ENCODE peak calls at places on chromosomes 7 and 10, in eight cellular contexts. A is stimulated activated CD4-positive, alpha-beta T cell treated with anti-CD3 and anti-CD28 coated beads, Interleukin-4, amount 100 ng/mL, for 4 hours; E is nephron progenitor cell; Q is T follicular helper cell; U is substantia nigra; Y is ELR; L is activated CD4-positive, alpha-beta T cell treated with anti-CD3 and anti-CD28 coated beads, Interleukin-2, amount 10 ng/mL, durations not matched to agents 7 days and 5 days; C is NCI-H2029 treated with DMSO at 0.1 percent for 48 hours. S is an unnamed sample.

GRCh38 chr10:124004372-124004928 is 88.9 kb downstream of the CHST15 start:
- DNase-seq in U (no peak), Y (no peak), E (no peak), A (no peak), Q (no peak), L (no peak), C (no peak), S (no peak)

GRCh38 chr7:44277851-44278250 is 47.5 kb downstream of the CAMK2B start:
- DNase-seq in U (no peak), E (peak; percentile 1), C (no peak), Q (no peak), Y (no peak), A (no peak), L (no peak), S (no peak)

GRCh38 chr10:117334921-117335320 is 40.3 kb downstream of the PDZD8 start:
- DNase-seq in U (no peak), Q (no peak), E (no peak), L (no peak), C (no peak), Y (no peak), A (no peak), S (no peak)

GRCh38 chr7:93011351-93012294 is 106.2 kb downstream of the SAMD9 start:
- DNase-seq in Y (peak; percentile 95), U (no peak), A (no peak), E (no peak), Q (no peak), C (no peak), L (no peak), S (peak; percentile 51)

GRCh38 chr10:77297370-77297692 is 340.3 kb downstream of the KCNMA1 start:
- DNase-seq in Q (no peak), L (no peak), A (no peak), U (no peak), C (no peak), E (no peak), Y (peak; percentile 64), S (no peak)

GRCh38 chr10:80187465-80188409 is 17.6 kb downstream of the ANXA11 start:
- DNase-seq in C (peak; percentile 66), A (peak; percentile 33), U (no peak), L (peak; percentile 93), Y (no peak), Q (peak; percentile 81), E (no peak), S (peak; percentile 17)

GRCh38 chr10:108545921-108546320 is 1377.4 kb downstream of the XPNPEP1 start:
- DNase-seq in Q (no peak), L (no peak), Y (no peak), C (no peak), E (no peak), A (no peak), U (no peak), S (no peak)

GRCh38 chr10:47049906-47050305 is 138.7 kb downstream of the PTPN20 start:
- DNase-seq in E (no peak), L (no peak), Q (no peak), A (no peak), Y (no peak), C (no peak), U (no peak), S (no peak)

GRCh38 chr7:82257118-82257695 is 186.4 kb downstream of the CACNA2D1 start:
- DNase-seq in U (no peak), A (no peak), L (no peak), C (no peak), Y (no peak), Q (no peak), E (no peak), S (no peak)

GRCh38 chr10:102401735-102402511 is 6.4 kb downstream of the NFKB2 start:
- DNase-seq in Y (peak; percentile 86), U (no peak), Q (no peak), L (no peak), C (no peak), A (no peak), E (no peak), S (peak; percentile 91)

GRCh38 chr7:18727094-18727870 is 231.7 kb downstream of the HDAC9 start:
- DNase-seq in L (no peak), Y (peak; percentile 30), C (no peak), U (no peak), A (no peak), E (peak; percentile 10), Q (no peak), S (no peak)

GRCh38 chr10:30068482-30069223 is 9.3 kb upstream of the JCAD start:
- DNase-seq in A (no peak), E (no peak), C (no peak), U (no peak), L (no peak), Q (no peak), Y (no peak), S (no peak)

GRCh38 chr10:49103761-49104160 is 11.6 kb downstream of the VSTM4 start:
- DNase-seq in Y (no peak), C (no peak), E (no peak), U (no peak), Q (no peak), A (no peak), L (no peak), S (no peak)

GRCh38 chr7:133540096-133540860 is 287.4 kb downstream of the EXOC4 start:
- DNase-seq in Q (no peak), E (no peak), A (no peak), U (no peak), Y (no peak), L (no peak), C (no peak), S (no peak)

GRCh38 chr7:70383947-70384475 is 747.9 kb upstream of the GALNT17 start:
- DNase-seq in Q (no peak), U (no peak), L (no peak), E (no peak), Y (no peak), C (no peak), A (no peak), S (no peak)

GRCh38 chr7:128783143-128783799 is 7.7 kb upstream of the OPN1SW start:
- DNase-seq in L (no peak), C (no peak), Y (peak; percentile 70), U (peak; percentile 32), A (no peak), E (peak; percentile 57), Q (no peak), S (peak; percentile 19)

GRCh38 chr10:128095753-128096469 is 30.3 kb downstream of the MKI67 start:
- DNase-seq in C (no peak), Y (no peak), E (no peak), A (no peak), Q (no peak), L (peak; percentile 38), U (no peak), S (peak; percentile 9)

GRCh38 chr7:100693312-100694195 is 496 bp downstream of the GIGYF1 start:
- DNase-seq in L (no peak), A (no peak), C (no peak), U (no peak), Q (no peak), Y (peak; percentile 34), E (peak; percentile 69), S (no peak)

GRCh38 chr7:89726548-89726947 is 427.7 kb upstream of the STEAP1 start:
- DNase-seq in E (no peak), A (no peak), Y (no peak), Q (no peak), C (no peak), U (no peak), L (no peak), S (no peak)

GRCh38 chr10:47286591-47287325 is 13.2 kb upstream of the GDF10 start:
- DNase-seq in C (no peak), U (no peak), Y (no peak), L (peak; percentile 19), Q (no peak), A (no peak), E (no peak), S (no peak)

GRCh38 chr10:85608706-85609105 is 757.9 kb downstream of the GRID1 start:
- DNase-seq in L (no peak), C (no peak), E (no peak), Q (no peak), Y (no peak), A (no peak), U (no peak), S (no peak)

GRCh38 chr10:48594371-48594770 is 10.5 kb downstream of the ARHGAP22 start:
- DNase-seq in C (no peak), U (no peak), L (no peak), A (no peak), Y (no peak), E (no peak), Q (no peak), S (no peak)